ENCODE peak calls at places on chromosomes 16 and 17, in four cellular contexts. D is K562, L is IMR-90, H is GM12878. Q is an unnamed sample.

GRCh38 chr16:70582280-70582978 is 58.8 kb downstream of the SF3B3 start:
- DNase-seq in H (no peak), L (no peak), D (no peak), Q (no peak)

GRCh38 chr17:80477647-80478478 is 1.5 kb upstream of the NPTX1 start:
- DNase-seq in D (peak; percentile 60), H (no peak), L (peak; percentile 59), Q (peak; percentile 21)

GRCh38 chr17:2904135-2904534 is 107.9 kb downstream of the RAP1GAP2 start:
- DNase-seq in L (peak; percentile 24), D (no peak), H (no peak), Q (no peak)

GRCh38 chr17:36703860-36704266 is 102.5 kb downstream of the MRM1 start:
- DNase-seq in H (no peak), L (peak; percentile 11), D (peak; percentile 76), Q (peak; percentile 21)

GRCh38 chr16:57422026-57422944 is 17.7 kb downstream of the CCL17 start:
- DNase-seq in D (peak; percentile 71), H (no peak), L (peak; percentile 72), Q (peak; percentile 67)

GRCh38 chr17:37567137-37567927 is 41.9 kb downstream of the SYNRG start:
- DNase-seq in L (no peak), H (no peak), D (no peak), Q (no peak)

GRCh38 chr17:64183815-64184397 is 54.0 kb upstream of the ERN1 start:
- DNase-seq in H (no peak), L (peak; percentile 77), D (no peak), Q (peak; percentile 6)

GRCh38 chr16:57563761-57564160 is 21.3 kb downstream of the ADGRG5 start:
- DNase-seq in H (no peak), L (no peak), D (no peak), Q (no peak)

GRCh38 chr16:19680972-19681371 is 37.1 kb downstream of the KNOP1 start:
- DNase-seq in L (no peak), D (no peak), H (no peak), Q (no peak)

GRCh38 chr17:42422958-42423712 is at the start of gene CAVIN1:
- DNase-seq in H (no peak), D (peak; percentile 98), L (peak; percentile 98), Q (peak; percentile 95)

GRCh38 chr17:44408786-44409185 is 19.3 kb upstream of the ITGA2B start:
- DNase-seq in L (no peak), H (no peak), D (no peak), Q (no peak)

GRCh38 chr17:59785091-59785799 is 77.8 kb downstream of the VMP1 start:
- DNase-seq in D (no peak), H (no peak), L (no peak), Q (peak; percentile 34)

GRCh38 chr16:10736926-10737625 is 6.6 kb upstream of the NUBP1 start:
- DNase-seq in D (peak; percentile 75), H (peak; percentile 65), L (peak; percentile 61), Q (peak; percentile 67)

GRCh38 chr16:68417711-68418301 is 30.5 kb downstream of the SMPD3 start:
- DNase-seq in H (peak; percentile 73), L (no peak), D (peak; percentile 25), Q (peak; percentile 9)

GRCh38 chr17:10337976-10338375 is 34.8 kb downstream of the MYH13 start:
- DNase-seq in L (peak; percentile 83), D (no peak), H (no peak), Q (no peak)

GRCh38 chr17:79915850-79916430 is 76.7 kb upstream of the CBX4 start:
- DNase-seq in D (peak; percentile 81), H (no peak), L (peak; percentile 28), Q (no peak)

GRCh38 chr16:1466968-1467521 is 7.8 kb downstream of the CLCN7 start:
- DNase-seq in H (no peak), L (peak; percentile 4), D (no peak), Q (no peak)

GRCh38 chr16:72637306-72637705 is 410.6 kb downstream of the ZFHX3 start:
- DNase-seq in H (no peak), D (no peak), L (peak; percentile 77), Q (peak; percentile 60)

GRCh38 chr17:50765454-50766221 is 1.7 kb downstream of the ANKRD40CL start:
- DNase-seq in H (peak; percentile 37), D (no peak), L (no peak), Q (peak; percentile 27)

GRCh38 chr16:74837056-74837455 is 62.4 kb upstream of the FA2H start:
- DNase-seq in H (no peak), L (no peak), D (no peak), Q (peak; percentile 32)

GRCh38 chr16:47197536-47198179 is 53.9 kb upstream of the NETO2 start:
- DNase-seq in H (no peak), D (no peak), L (peak; percentile 15), Q (no peak)

GRCh38 chr16:4032768-4033167 is 83.5 kb downstream of the ADCY9 start:
- DNase-seq in H (no peak), L (peak; percentile 52), D (no peak), Q (peak; percentile 48)

GRCh38 chr17:3027786-3028532 is 35.4 kb downstream of the OR1D5 start:
- DNase-seq in H (no peak), D (no peak), L (no peak), Q (no peak)

GRCh38 chr17:17060001-17060929 is 18.0 kb downstream of the MPRIP start:
- DNase-seq in L (no peak), H (no peak), D (no peak), Q (no peak)

GRCh38 chr17:58913971-58914769 is 158.5 kb downstream of the PPM1E start:
- DNase-seq in D (no peak), L (peak; percentile 51), H (no peak), Q (no peak)

GRCh38 chr17:81207610-81208581 is 14.9 kb downstream of the CEP131 start:
- DNase-seq in H (no peak), L (no peak), D (no peak), Q (no peak)

GRCh38 chr16:1075546-1075945 is 3.0 kb downstream of the SSTR5 start:
- DNase-seq in D (no peak), H (no peak), L (no peak), Q (no peak)

GRCh38 chr16:79609861-79610260 is 9.3 kb upstream of the MAF start:
- DNase-seq in L (no peak), H (no peak), D (no peak), Q (no peak)

GRCh38 chr16:75580-76501 is 2.2 kb upstream of the MPG start:
- DNase-seq in D (peak; percentile 73), L (peak; percentile 86), H (no peak), Q (peak; percentile 41)

GRCh38 chr16:57115504-57116182 is 23.3 kb downstream of the CPNE2 start:
- DNase-seq in D (no peak), L (peak; percentile 28), H (no peak), Q (no peak)

GRCh38 chr17:49362723-49363117 is 670 bp upstream of the ZNF652 start:
- DNase-seq in H (no peak), D (no peak), L (no peak), Q (no peak)

GRCh38 chr17:1490643-1491405 is 1.7 kb downstream of the MYO1C start:
- DNase-seq in L (no peak), D (peak; percentile 83), H (no peak), Q (peak; percentile 59)

GRCh38 chr16:17019366-17019765 is 451.4 kb downstream of the XYLT1 start:
- DNase-seq in D (no peak), H (no peak), L (no peak), Q (no peak)

DNA sequence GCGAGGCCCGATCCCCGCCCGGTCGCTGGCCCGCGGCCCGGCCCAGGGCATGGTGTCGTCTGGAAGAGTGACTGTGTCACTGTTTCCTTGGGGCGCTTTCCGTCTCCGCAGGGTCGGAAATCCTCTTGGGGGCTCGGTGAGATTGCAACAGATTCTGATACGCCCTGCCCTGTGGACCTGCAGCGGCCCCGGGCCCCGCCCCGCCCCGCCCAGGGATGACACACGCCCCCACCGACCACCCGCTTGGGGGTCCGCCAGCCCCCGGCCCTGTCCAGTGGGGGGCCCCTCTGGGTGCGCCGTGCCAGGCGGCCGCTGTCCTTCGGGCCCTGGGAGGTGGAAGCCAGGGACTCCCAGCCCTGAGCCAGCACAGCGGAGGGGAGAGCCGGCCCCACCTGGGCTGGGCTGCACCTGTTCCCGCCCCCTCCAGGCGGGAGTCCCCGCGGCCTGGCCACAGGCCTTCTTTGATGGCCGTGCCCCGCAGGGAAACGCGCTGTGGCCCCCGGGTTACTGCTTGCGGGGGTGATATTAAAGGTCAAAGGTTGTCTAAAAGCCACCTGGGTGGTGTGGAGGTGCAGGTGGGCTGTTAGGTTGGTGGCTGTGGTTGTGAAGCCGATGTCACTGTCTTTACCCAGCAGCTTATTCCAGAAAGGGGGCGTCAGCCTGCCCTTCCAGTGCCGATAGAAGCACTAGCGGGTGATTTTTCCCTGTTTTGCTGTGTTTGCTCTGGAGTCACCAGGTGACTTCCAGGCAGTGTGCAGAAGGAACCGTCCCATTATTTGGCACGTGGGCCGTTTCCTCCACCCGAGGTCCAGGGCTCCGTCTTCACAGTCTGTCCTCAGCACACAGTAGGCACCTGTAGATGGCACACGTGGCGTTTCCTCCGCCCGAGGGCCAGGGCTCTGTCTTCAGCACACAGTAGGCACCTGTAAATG is 752 bp downstream of the TBC1D24 start:
- DNase-seq in D (peak; percentile 44), H (no peak), L (no peak), Q (no peak)
- TF ChIP-seq FOS in D (no peak), H (no peak), L (no peak), Q (no peak)

DNA sequence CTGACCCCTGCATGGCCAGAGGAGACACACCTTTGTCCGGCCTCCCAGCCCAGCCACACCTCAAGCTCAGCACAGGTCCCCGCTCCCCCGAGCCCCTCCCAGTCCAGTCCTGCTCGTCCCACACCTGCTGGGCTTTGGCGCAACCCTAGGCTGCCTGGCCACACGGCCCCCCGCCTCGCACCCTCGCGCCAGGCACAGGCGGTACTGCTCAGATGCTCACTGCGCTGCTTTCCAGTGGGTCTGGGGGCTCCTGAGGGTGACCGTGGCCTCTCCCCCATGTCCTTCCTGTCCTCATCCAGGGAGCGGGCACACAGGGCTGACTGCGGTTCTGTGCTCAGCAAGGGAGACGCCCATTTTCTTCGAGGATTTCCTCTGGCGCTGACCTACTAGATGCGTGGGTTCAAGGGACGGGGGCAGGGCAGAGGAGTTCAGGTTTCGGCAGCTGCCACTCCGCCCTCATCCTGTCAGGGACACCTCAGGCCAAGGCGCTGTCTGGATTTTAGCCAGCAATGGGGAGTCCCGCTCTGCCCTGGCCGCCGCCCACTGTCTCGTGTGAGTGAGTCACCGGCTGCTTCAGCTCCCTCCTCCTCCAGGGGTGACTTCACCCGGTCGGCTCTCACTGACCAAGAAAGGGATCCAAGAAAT is 118.0 kb upstream of the ZNF469 start:
- DNase-seq in D (peak; percentile 72), H (peak; percentile 51), L (peak; percentile 94), Q (peak; percentile 91)
- H2AFZ ChIP-seq in D (peak overlapping the region; percentile 68), H (no peak overlapping the region), L (peak overlapping the region; percentile 51), Q (peak overlapping the region; percentile 6)

DNA sequence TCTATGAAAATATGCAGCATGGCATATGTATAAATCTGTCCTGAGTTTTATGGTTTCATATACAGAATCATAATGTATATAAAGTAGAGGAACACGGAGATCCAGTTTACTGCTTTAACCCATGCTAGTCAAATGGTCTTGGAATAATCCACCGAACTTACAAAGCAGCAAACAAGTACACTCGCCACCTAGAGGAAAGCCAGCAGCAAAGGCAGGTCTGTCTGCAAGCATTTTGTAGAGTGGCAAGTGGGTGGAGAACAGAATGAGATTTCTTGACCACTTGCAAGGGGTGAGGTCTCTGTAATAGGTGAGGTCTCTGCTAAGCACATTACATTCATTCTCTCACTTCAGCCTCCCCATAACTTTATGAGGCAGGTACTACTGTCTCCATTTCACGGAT is 308.3 kb downstream of the CA10 start:
- DNase-seq in L (no peak), H (no peak), D (no peak), Q (no peak)
- TF ChIP-seq FOS in L (no peak), H (no peak), D (no peak), Q (no peak)

GRCh38 chr17:12739500-12739899 is 49.8 kb upstream of the ARHGAP44 start:
- DNase-seq in D (no peak), L (no peak), H (no peak), Q (no peak)
- H2AFZ ChIP-seq in D (no peak overlapping the region), L (no peak overlapping the region), H (no peak overlapping the region), Q (no peak overlapping the region)